ENCODE peak calls at places on chromosomes 1 and 21, in four cellular contexts. R is activated T-cell treated with anti-CD3 and anti-CD28 coated beads, Interleukin-2, amount 50 U/mL, for 72 hours; H is thoracic aorta; B is CD8-positive, alpha-beta memory T cell. J is an unnamed sample.
A peak's percentile ranks its signal among the peaks of the same experiment; 100 is the strongest.

GRCh38 chr1:102879439-102879993 is 228.8 kb downstream of the COL11A1 start:
- DNase-seq in R (no peak), H (no peak), B (no peak), J (peak; percentile 71)

GRCh38 chr1:164659621-164660414 is 100.8 kb downstream of the PBX1 start:
- DNase-seq in R (no peak), B (no peak), H (no peak), J (peak; percentile 33)

GRCh38 chr1:6602669-6603423 is at the start of gene KLHL21:
- DNase-seq in B (peak; percentile 82), H (peak; percentile 63), R (peak; percentile 93), J (peak; percentile 64)

GRCh38 chr1:99970713-99971255 is 988 bp downstream of the SLC35A3 start:
- DNase-seq in H (no peak), R (no peak), B (no peak), J (peak; percentile 15)

GRCh38 chr21:31566611-31567010 is 92.9 kb upstream of the SOD1 start:
- DNase-seq in B (no peak), H (no peak), R (no peak), J (no peak)

GRCh38 chr1:67367370-67368345 is 60.0 kb downstream of the IL12RB2 start:
- DNase-seq in R (no peak), B (no peak), H (no peak), J (no peak)

GRCh38 chr21:41766051-41766882 is 585 bp downstream of the RIPK4 start:
- DNase-seq in B (no peak), H (no peak), R (no peak), J (no peak)

GRCh38 chr1:85058311-85058710 is 10.0 kb upstream of the MCOLN3 start:
- DNase-seq in B (no peak), H (no peak), R (no peak), J (no peak)

GRCh38 chr21:35811115-35811806 is 249.1 kb downstream of the SETD4 start:
- DNase-seq in B (no peak), H (no peak), R (no peak), J (no peak)

GRCh38 chr21:45590246-45590725 is 48.0 kb upstream of the SLC19A1 start:
- DNase-seq in H (no peak), B (peak; percentile 56), R (peak; percentile 84), J (no peak)

GRCh38 chr1:223556414-223557124 is 108.9 kb downstream of the CAPN8 start:
- DNase-seq in B (no peak), R (peak; percentile 57), H (no peak), J (peak; percentile 35)

GRCh38 chr21:35222541-35222941 is 173.4 kb upstream of the RUNX1 start:
- DNase-seq in H (no peak), B (no peak), R (peak; percentile 71), J (no peak)

GRCh38 chr1:48597663-48598062 is 125.7 kb upstream of the SPATA6 start:
- DNase-seq in B (no peak), R (no peak), H (no peak), J (no peak)

GRCh38 chr1:22846453-22846852 is 126.2 kb downstream of the LACTBL1 start:
- DNase-seq in B (no peak), H (no peak), R (no peak), J (no peak)

GRCh38 chr21:21085206-21085605 is 87.0 kb downstream of the NCAM2 start:
- DNase-seq in B (no peak), H (no peak), R (no peak), J (no peak)

GRCh38 chr21:31957631-31958030 is 84.8 kb downstream of the HUNK start:
- DNase-seq in B (no peak), R (no peak), H (no peak), J (no peak)

GRCh38 chr1:174013864-174014418 is 8.2 kb downstream of the RC3H1 start:
- DNase-seq in B (no peak), R (no peak), H (no peak), J (no peak)

GRCh38 chr1:208103821-208104513 is 140.2 kb downstream of the PLXNA2 start:
- DNase-seq in R (no peak), B (no peak), H (no peak), J (no peak)

GRCh38 chr1:178614286-178614685 is 101.4 kb downstream of the TEX35 start:
- DNase-seq in B (no peak), H (no peak), R (no peak), J (no peak)

GRCh38 chr1:1360511-1361169 is 2.3 kb upstream of the MXRA8 start:
- DNase-seq in H (peak; percentile 64), R (no peak), B (no peak), J (peak; percentile 56)

GRCh38 chr1:67110352-67110751 is 24.4 kb downstream of the C1orf141 start:
- DNase-seq in B (no peak), H (no peak), R (no peak), J (no peak)

GRCh38 chr1:237444120-237444790 is 402.3 kb downstream of the RYR2 start:
- DNase-seq in R (no peak), H (no peak), B (no peak), J (no peak)

GRCh38 chr21:37647781-37648180 is 268.5 kb downstream of the KCNJ6 start:
- DNase-seq in B (no peak), R (no peak), H (no peak), J (no peak)

GRCh38 chr1:103461171-103462105 is 64.1 kb upstream of the RNPC3 start:
- DNase-seq in H (no peak), R (no peak), B (no peak), J (peak; percentile 4)

GRCh38 chr21:33368124-33368523 is 35.1 kb upstream of the IFNGR2 start:
- DNase-seq in R (no peak), H (no peak), B (no peak), J (no peak)

GRCh38 chr1:227728059-227728891 is 6.8 kb downstream of the JMJD4 start:
- DNase-seq in H (peak; percentile 53), B (peak; percentile 36), R (peak; percentile 70), J (peak; percentile 57)

GRCh38 chr1:203871114-203871875 is 9.9 kb downstream of the SNRPE start:
- DNase-seq in R (peak; percentile 23), H (no peak), B (peak; percentile 14), J (peak; percentile 62)

GRCh38 chr1:224096773-224097172 is 17.1 kb upstream of the FBXO28 start:
- DNase-seq in B (no peak), R (no peak), H (no peak), J (no peak)